ENCODE peak calls at places on chromosomes 1 and 21, in ten cellular contexts. S is stimulated activated CD8-positive, alpha-beta memory T cell treated with anti-CD3 and anti-CD28 coated beads, Interleukin-15, amount 100 ng/mL, for 4 hours; B is NCI-H460; Z is NCI-H2081; I is T-helper 2 cell; U is GM12865; Y is iris pigment epithelial cell; K is hippocampal formation; G is lung; H is non-pigmented ciliary epithelial cell. W is an unnamed sample.

GRCh38 chr1:168613038-168613451 is 36.6 kb downstream of the XCL1 start:
- DNase-seq in S (no peak), B (no peak), Z (no peak), I (no peak), U (no peak), Y (no peak), K (no peak), G (no peak), H (no peak), W (no peak)

GRCh38 chr1:36728846-36729245 is 246.1 kb upstream of the CSF3R start:
- DNase-seq in S (no peak), B (no peak), Z (no peak), I (no peak), U (no peak), Y (no peak), K (no peak), G (no peak), H (no peak), W (no peak)

GRCh38 chr1:204151562-204152309 is at the start of gene ETNK2:
- DNase-seq in S (peak), B (no peak), Z (peak), I (peak), U (no peak), Y (peak), K (no peak), G (peak), H (no peak), W (peak)

GRCh38 chr21:31103163-31103562 is 64.9 kb upstream of the KRTAP19-8 start:
- DNase-seq in S (no peak), B (no peak), Z (no peak), I (no peak), U (no peak), Y (no peak), K (no peak), G (no peak), H (no peak), W (no peak)

GRCh38 chr1:233357595-233358446 is 30.3 kb downstream of the MAP3K21 start:
- DNase-seq in S (no peak), B (no peak), Z (no peak), I (no peak), U (no peak), Y (no peak), K (no peak), G (no peak), H (no peak), W (no peak)

GRCh38 chr1:96234299-96234698 is 487.3 kb upstream of the PTBP2 start:
- DNase-seq in S (no peak), B (no peak), Z (peak), I (no peak), U (no peak), Y (peak), K (no peak), G (peak), H (peak), W (peak)

GRCh38 chr1:50852889-50853288 is 107.2 kb downstream of the FAF1 start:
- DNase-seq in S (no peak), B (no peak), Z (peak), I (no peak), U (no peak), Y (no peak), K (no peak), G (no peak), H (no peak), W (no peak)

GRCh38 chr1:21258331-21259134 is 31.7 kb downstream of the ECE1 start:
- DNase-seq in S (no peak), B (no peak), Z (no peak), I (no peak), U (no peak), Y (no peak), K (no peak), G (no peak), H (no peak), W (no peak)

GRCh38 chr1:212487774-212488435 is 55.2 kb downstream of the NENF start:
- DNase-seq in S (no peak), B (no peak), Z (no peak), I (no peak), U (no peak), Y (no peak), K (no peak), G (no peak), H (no peak), W (no peak)

GRCh38 chr1:67832737-67833594 is at the start of gene GNG12:
- DNase-seq in S (no peak), B (peak), Z (peak), I (no peak), U (peak), Y (peak), K (no peak), G (peak), H (no peak), W (peak)

GRCh38 chr1:204650911-204651570 is 34.5 kb downstream of the LRRN2 start:
- DNase-seq in S (no peak), B (no peak), Z (no peak), I (no peak), U (no peak), Y (no peak), K (no peak), G (no peak), H (no peak), W (no peak)

GRCh38 chr1:208332036-208332773 is 88.0 kb upstream of the PLXNA2 start:
- DNase-seq in S (no peak), B (no peak), Z (no peak), I (no peak), U (no peak), Y (no peak), K (no peak), G (no peak), H (no peak), W (no peak)

GRCh38 chr1:51073456-51073855 is 28.6 kb upstream of the C1orf185 start:
- DNase-seq in S (no peak), B (no peak), Z (no peak), I (no peak), U (no peak), Y (no peak), K (no peak), G (no peak), H (no peak), W (no peak)

GRCh38 chr1:14055442-14056225 is 355.6 kb downstream of the PRDM2 start:
- DNase-seq in S (no peak), B (no peak), Z (no peak), I (no peak), U (no peak), Y (peak), K (peak), G (no peak), H (no peak), W (no peak)

GRCh38 chr1:44008259-44008658 is 16.9 kb downstream of the CCDC24 start:
- DNase-seq in S (no peak), B (no peak), Z (no peak), I (no peak), U (no peak), Y (no peak), K (no peak), G (no peak), H (no peak), W (no peak)

GRCh38 chr1:226364129-226364899 is 43.6 kb downstream of the PARP1 start:
- DNase-seq in S (no peak), B (no peak), Z (no peak), I (no peak), U (no peak), Y (no peak), K (no peak), G (no peak), H (no peak), W (no peak)

GRCh38 chr1:28781305-28781704 is 30.7 kb upstream of the OPRD1 start:
- DNase-seq in S (no peak), B (no peak), Z (no peak), I (no peak), U (no peak), Y (no peak), K (no peak), G (no peak), H (no peak), W (no peak)

GRCh38 chr1:27605796-27606707 is 2.1 kb upstream of the AHDC1 start:
- DNase-seq in S (no peak), B (peak), Z (peak), I (no peak), U (peak), Y (peak), K (peak), G (peak), H (no peak), W (peak)

GRCh38 chr1:15260418-15261154 is 13.6 kb downstream of the FHAD1 start:
- DNase-seq in S (no peak), B (no peak), Z (no peak), I (no peak), U (no peak), Y (peak), K (no peak), G (no peak), H (no peak), W (peak)

GRCh38 chr1:184426278-184426674 is 39.4 kb downstream of the C1orf21 start:
- DNase-seq in S (no peak), B (no peak), Z (no peak), I (no peak), U (no peak), Y (no peak), K (no peak), G (no peak), H (no peak), W (no peak)

GRCh38 chr21:45352621-45353125 is 52.3 kb upstream of the COL18A1 start:
- DNase-seq in S (no peak), B (no peak), Z (no peak), I (no peak), U (no peak), Y (no peak), K (no peak), G (no peak), H (no peak), W (no peak)

GRCh38 chr1:28890836-28891235 is 23.5 kb upstream of the EPB41 start:
- DNase-seq in S (no peak), B (no peak), Z (no peak), I (no peak), U (no peak), Y (no peak), K (no peak), G (no peak), H (no peak), W (no peak)

GRCh38 chr1:156727914-156728598 is at the start of gene METTL25B:
- DNase-seq in S (no peak), B (peak), Z (peak), I (peak), U (peak), Y (peak), K (peak), G (peak), H (no peak), W (peak)

GRCh38 chr1:99110140-99111041 is 105.7 kb upstream of the PLPPR5 start:
- DNase-seq in S (no peak), B (no peak), Z (no peak), I (no peak), U (no peak), Y (no peak), K (no peak), G (no peak), H (no peak), W (no peak)

GRCh38 chr21:43767980-43768867 is 7.9 kb downstream of the CSTB start:
- DNase-seq in S (no peak), B (peak), Z (no peak), I (no peak), U (no peak), Y (peak), K (no peak), G (peak), H (peak), W (peak)

GRCh38 chr1:94385354-94385947 is 32.7 kb upstream of the ABCD3 start:
- DNase-seq in S (no peak), B (no peak), Z (no peak), I (no peak), U (no peak), Y (no peak), K (no peak), G (no peak), H (no peak), W (no peak)

GRCh38 chr21:38793926-38794713 is 11.6 kb upstream of the ETS2 start:
- DNase-seq in S (no peak), B (no peak), Z (no peak), I (no peak), U (no peak), Y (no peak), K (no peak), G (no peak), H (no peak), W (no peak)

GRCh38 chr1:115282825-115283224 is 55.2 kb downstream of the NGF start:
- DNase-seq in S (no peak), B (no peak), Z (no peak), I (no peak), U (no peak), Y (no peak), K (no peak), G (peak), H (no peak), W (no peak)

GRCh38 chr1:232186936-232187335 is 443.0 kb downstream of the SIPA1L2 start:
- DNase-seq in S (no peak), B (no peak), Z (no peak), I (no peak), U (no peak), Y (no peak), K (no peak), G (no peak), H (no peak), W (no peak)